ENCODE peak calls at places on chromosomes 5 and 9, in five cellular contexts. One of them, this sample, is unnamed.

GRCh38 chr9:3887121-3887797 is 361.5 kb upstream of the RFX3 start:
- DNase-seq in skeletal muscle cell: no peak
- DNase-seq in stimulated activated CD4-positive, alpha-beta T cell treated with anti-CD3 and anti-CD28 coated beads, Interleukin-1b, Interleukin-23, amount 100 ng/mL, for 4 hours: no peak
- DNase-seq in amniotic epithelial cell: no peak
- DNase-seq in PC-3: no peak
- DNase-seq in this sample: no peak

GRCh38 chr9:6598249-6598725 is 47.2 kb downstream of the GLDC start:
- DNase-seq in PC-3: no peak
- DNase-seq in amniotic epithelial cell: no peak
- DNase-seq in skeletal muscle cell: no peak
- DNase-seq in stimulated activated CD4-positive, alpha-beta T cell treated with anti-CD3 and anti-CD28 coated beads, Interleukin-1b, Interleukin-23, amount 100 ng/mL, for 4 hours: no peak
- DNase-seq in this sample: no peak

GRCh38 chr5:169893010-169893409 is 87.3 kb downstream of the INSYN2B start:
- DNase-seq in stimulated activated CD4-positive, alpha-beta T cell treated with anti-CD3 and anti-CD28 coated beads, Interleukin-1b, Interleukin-23, amount 100 ng/mL, for 4 hours: no peak
- DNase-seq in skeletal muscle cell: no peak
- DNase-seq in PC-3: peak; percentile 14
- DNase-seq in amniotic epithelial cell: no peak
- DNase-seq in this sample: peak; percentile 46

GRCh38 chr5:175288048-175288621 is 155.8 kb downstream of the DRD1 start:
- DNase-seq in amniotic epithelial cell: peak; percentile 1
- DNase-seq in stimulated activated CD4-positive, alpha-beta T cell treated with anti-CD3 and anti-CD28 coated beads, Interleukin-1b, Interleukin-23, amount 100 ng/mL, for 4 hours: no peak
- DNase-seq in skeletal muscle cell: no peak
- DNase-seq in PC-3: peak; percentile 75
- DNase-seq in this sample: peak; percentile 24

GRCh38 chr9:108045851-108046250 is 556.3 kb upstream of the KLF4 start:
- DNase-seq in stimulated activated CD4-positive, alpha-beta T cell treated with anti-CD3 and anti-CD28 coated beads, Interleukin-1b, Interleukin-23, amount 100 ng/mL, for 4 hours: no peak
- DNase-seq in PC-3: no peak
- DNase-seq in skeletal muscle cell: no peak
- DNase-seq in amniotic epithelial cell: no peak
- DNase-seq in this sample: no peak

GRCh38 chr5:123599171-123599570 is 87.2 kb downstream of the CSNK1G3 start:
- DNase-seq in skeletal muscle cell: no peak
- DNase-seq in stimulated activated CD4-positive, alpha-beta T cell treated with anti-CD3 and anti-CD28 coated beads, Interleukin-1b, Interleukin-23, amount 100 ng/mL, for 4 hours: no peak
- DNase-seq in amniotic epithelial cell: peak; percentile 24
- DNase-seq in PC-3: no peak
- DNase-seq in this sample: no peak

GRCh38 chr5:173825215-173825865 is 62.8 kb upstream of the CPEB4 start:
- DNase-seq in skeletal muscle cell: no peak
- DNase-seq in PC-3: no peak
- DNase-seq in stimulated activated CD4-positive, alpha-beta T cell treated with anti-CD3 and anti-CD28 coated beads, Interleukin-1b, Interleukin-23, amount 100 ng/mL, for 4 hours: no peak
- DNase-seq in amniotic epithelial cell: peak; percentile 95
- DNase-seq in this sample: peak; percentile 37

GRCh38 chr9:20558609-20559016 is 63.7 kb downstream of the MLLT3 start:
- DNase-seq in amniotic epithelial cell: peak; percentile 74
- DNase-seq in skeletal muscle cell: peak; percentile 83
- DNase-seq in PC-3: peak; percentile 85
- DNase-seq in stimulated activated CD4-positive, alpha-beta T cell treated with anti-CD3 and anti-CD28 coated beads, Interleukin-1b, Interleukin-23, amount 100 ng/mL, for 4 hours: no peak
- DNase-seq in this sample: peak; percentile 91

GRCh38 chr9:18396102-18396728 is 77.7 kb upstream of the ADAMTSL1 start:
- DNase-seq in skeletal muscle cell: no peak
- DNase-seq in amniotic epithelial cell: peak; percentile 27
- DNase-seq in stimulated activated CD4-positive, alpha-beta T cell treated with anti-CD3 and anti-CD28 coated beads, Interleukin-1b, Interleukin-23, amount 100 ng/mL, for 4 hours: no peak
- DNase-seq in PC-3: peak; percentile 29
- DNase-seq in this sample: peak; percentile 61

GRCh38 chr9:113817171-113817570 is 58.9 kb upstream of the ZNF618 start:
- DNase-seq in skeletal muscle cell: no peak
- DNase-seq in stimulated activated CD4-positive, alpha-beta T cell treated with anti-CD3 and anti-CD28 coated beads, Interleukin-1b, Interleukin-23, amount 100 ng/mL, for 4 hours: no peak
- DNase-seq in PC-3: no peak
- DNase-seq in amniotic epithelial cell: no peak
- DNase-seq in this sample: no peak

GRCh38 chr5:135482383-135482933 is 30.3 kb upstream of the TIFAB start:
- DNase-seq in skeletal muscle cell: no peak
- DNase-seq in amniotic epithelial cell: no peak
- DNase-seq in stimulated activated CD4-positive, alpha-beta T cell treated with anti-CD3 and anti-CD28 coated beads, Interleukin-1b, Interleukin-23, amount 100 ng/mL, for 4 hours: no peak
- DNase-seq in PC-3: no peak
- DNase-seq in this sample: no peak

GRCh38 chr9:17021379-17021970 is 113.4 kb upstream of the CNTLN start:
- DNase-seq in skeletal muscle cell: peak; percentile 23
- DNase-seq in stimulated activated CD4-positive, alpha-beta T cell treated with anti-CD3 and anti-CD28 coated beads, Interleukin-1b, Interleukin-23, amount 100 ng/mL, for 4 hours: no peak
- DNase-seq in PC-3: no peak
- DNase-seq in amniotic epithelial cell: peak; percentile 9
- DNase-seq in this sample: peak; percentile 3

GRCh38 chr9:18605763-18606162 is 131.8 kb downstream of the ADAMTSL1 start:
- DNase-seq in skeletal muscle cell: peak; percentile 35
- DNase-seq in stimulated activated CD4-positive, alpha-beta T cell treated with anti-CD3 and anti-CD28 coated beads, Interleukin-1b, Interleukin-23, amount 100 ng/mL, for 4 hours: no peak
- DNase-seq in amniotic epithelial cell: no peak
- DNase-seq in PC-3: no peak
- DNase-seq in this sample: no peak

GRCh38 chr9:69546265-69546664 is 125.9 kb downstream of the APBA1 start:
- DNase-seq in skeletal muscle cell: no peak
- DNase-seq in stimulated activated CD4-positive, alpha-beta T cell treated with anti-CD3 and anti-CD28 coated beads, Interleukin-1b, Interleukin-23, amount 100 ng/mL, for 4 hours: no peak
- DNase-seq in amniotic epithelial cell: no peak
- DNase-seq in PC-3: no peak
- DNase-seq in this sample: peak; percentile 28

GRCh38 chr5:40399349-40399748 is 280.4 kb upstream of the PTGER4 start:
- DNase-seq in stimulated activated CD4-positive, alpha-beta T cell treated with anti-CD3 and anti-CD28 coated beads, Interleukin-1b, Interleukin-23, amount 100 ng/mL, for 4 hours: no peak
- DNase-seq in amniotic epithelial cell: no peak
- DNase-seq in PC-3: no peak
- DNase-seq in skeletal muscle cell: no peak
- DNase-seq in this sample: peak; percentile 49

GRCh38 chr9:134628354-134628736 is 13.3 kb upstream of the COL5A1 start:
- DNase-seq in skeletal muscle cell: no peak
- DNase-seq in amniotic epithelial cell: no peak
- DNase-seq in stimulated activated CD4-positive, alpha-beta T cell treated with anti-CD3 and anti-CD28 coated beads, Interleukin-1b, Interleukin-23, amount 100 ng/mL, for 4 hours: no peak
- DNase-seq in PC-3: no peak
- DNase-seq in this sample: no peak

GRCh38 chr5:95771109-95771708 is 40.1 kb downstream of the RHOBTB3 start:
- DNase-seq in PC-3: no peak
- DNase-seq in stimulated activated CD4-positive, alpha-beta T cell treated with anti-CD3 and anti-CD28 coated beads, Interleukin-1b, Interleukin-23, amount 100 ng/mL, for 4 hours: no peak
- DNase-seq in amniotic epithelial cell: peak; percentile 45
- DNase-seq in skeletal muscle cell: no peak
- DNase-seq in this sample: no peak

GRCh38 chr9:135288054-135288453 is 191.5 kb upstream of the PPP1R26 start:
- DNase-seq in PC-3: no peak
- DNase-seq in stimulated activated CD4-positive, alpha-beta T cell treated with anti-CD3 and anti-CD28 coated beads, Interleukin-1b, Interleukin-23, amount 100 ng/mL, for 4 hours: no peak
- DNase-seq in skeletal muscle cell: no peak
- DNase-seq in amniotic epithelial cell: no peak
- DNase-seq in this sample: no peak

GRCh38 chr9:109251080-109251775 is 69.6 kb downstream of the EPB41L4B start:
- DNase-seq in skeletal muscle cell: no peak
- DNase-seq in amniotic epithelial cell: peak; percentile 45
- DNase-seq in PC-3: peak; percentile 94
- DNase-seq in stimulated activated CD4-positive, alpha-beta T cell treated with anti-CD3 and anti-CD28 coated beads, Interleukin-1b, Interleukin-23, amount 100 ng/mL, for 4 hours: no peak
- DNase-seq in this sample: peak; percentile 78

GRCh38 chr5:76413746-76414145 is 10.7 kb downstream of the IQGAP2 start:
- DNase-seq in PC-3: no peak
- DNase-seq in skeletal muscle cell: no peak
- DNase-seq in stimulated activated CD4-positive, alpha-beta T cell treated with anti-CD3 and anti-CD28 coated beads, Interleukin-1b, Interleukin-23, amount 100 ng/mL, for 4 hours: no peak
- DNase-seq in amniotic epithelial cell: no peak
- DNase-seq in this sample: no peak

GRCh38 chr5:176501333-176501732 is 35.9 kb downstream of the RNF44 start:
- DNase-seq in skeletal muscle cell: peak; percentile 73
- DNase-seq in stimulated activated CD4-positive, alpha-beta T cell treated with anti-CD3 and anti-CD28 coated beads, Interleukin-1b, Interleukin-23, amount 100 ng/mL, for 4 hours: no peak
- DNase-seq in amniotic epithelial cell: peak; percentile 91
- DNase-seq in PC-3: peak; percentile 42
- DNase-seq in this sample: peak; percentile 61

This sample was measured in ELR.